ENCODE peak calls at places on chromosomes 12 and 14, in four cellular contexts. Y is breast epithelium, D is fibroblast of pulmonary artery, L is K562. N is an unnamed sample.

GRCh38 chr12:98243190-98243589 is 272.2 kb upstream of the TMPO start:
- DNase-seq in Y (no peak), D (no peak), L (no peak), N (no peak)

GRCh38 chr14:96016761-96017160 is 22.4 kb upstream of the C14orf132 start:
- DNase-seq in Y (no peak), D (no peak), L (no peak), N (peak)

GRCh38 chr12:119008691-119009221 is 27.4 kb downstream of the SRRM4 start:
- DNase-seq in Y (no peak), D (no peak), L (no peak), N (peak)

GRCh38 chr12:66304296-66304915 is 2.1 kb downstream of the HELB start:
- DNase-seq in Y (no peak), D (no peak), L (no peak), N (no peak)

GRCh38 chr12:116996648-116997047 is 85.9 kb downstream of the FBXW8 start:
- DNase-seq in Y (no peak), D (peak), L (no peak), N (no peak)

GRCh38 chr12:12689672-12690287 is 6.2 kb downstream of the GPR19 start:
- DNase-seq in Y (no peak), D (no peak), L (no peak), N (no peak)

GRCh38 chr12:805022-805632 is 52.7 kb downstream of the WNK1 start:
- DNase-seq in Y (no peak), D (no peak), L (no peak), N (no peak)

GRCh38 chr12:47739297-47739696 is 14.0 kb upstream of the ENDOU start:
- DNase-seq in Y (no peak), D (no peak), L (no peak), N (no peak)

GRCh38 chr12:100157427-100157821 is 14.8 kb upstream of the BLTP3B start:
- DNase-seq in Y (no peak), D (no peak), L (no peak), N (no peak)

GRCh38 chr12:12214635-12215131 is 52.2 kb downstream of the LRP6 start:
- DNase-seq in Y (no peak), D (peak), L (no peak), N (no peak)

GRCh38 chr12:93848453-93849120 is 171.4 kb downstream of the CRADD start:
- DNase-seq in Y (no peak), D (no peak), L (no peak), N (no peak)

GRCh38 chr14:101635238-101636080 is 74.2 kb downstream of the DIO3 start:
- DNase-seq in Y (no peak), D (no peak), L (no peak), N (no peak)
- TF ChIP-seq CTCF in Y (no peak), D (no peak), L (no peak), N (no peak)

DNA sequence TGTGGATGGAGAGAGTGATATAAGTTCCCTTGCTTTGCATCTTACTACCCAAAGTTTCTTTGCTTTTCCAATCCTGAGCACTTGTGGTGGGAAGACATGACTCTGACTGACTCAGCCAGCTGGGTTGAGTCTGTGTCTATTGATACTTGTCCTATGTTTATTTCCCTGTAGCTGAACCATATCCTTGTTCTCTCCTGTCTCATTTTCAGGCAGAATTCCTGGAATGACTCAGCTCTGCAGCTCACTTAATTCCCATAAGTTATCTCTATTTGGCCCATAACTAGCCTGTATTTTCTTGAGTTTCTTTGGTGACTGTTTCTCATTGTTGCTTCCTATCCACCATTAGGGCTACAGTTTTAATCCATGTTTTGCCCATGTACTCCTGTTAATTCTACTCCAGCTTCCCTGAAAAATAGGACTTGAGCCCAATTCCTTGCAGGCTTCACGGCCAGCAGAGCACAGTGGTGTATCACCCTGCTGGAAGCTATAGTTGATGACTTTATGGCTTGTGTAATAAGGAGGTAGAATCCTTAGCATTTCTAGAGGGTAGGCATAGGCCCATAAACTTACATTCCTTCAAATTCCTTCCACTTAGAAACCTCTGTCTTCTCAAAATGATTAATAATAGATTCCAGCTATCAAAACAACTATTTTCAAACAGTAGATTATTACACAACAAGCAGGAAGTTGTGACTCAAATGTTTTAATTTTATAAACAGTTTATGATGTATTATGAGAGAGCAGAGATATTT is 183.1 kb downstream of the TMTC3 start:
- DNase-seq in Y (no peak), D (peak), L (no peak), N (peak)
- TF ChIP-seq CTCF in Y (no peak), D (peak), L (no peak), N (peak)

GRCh38 chr12:80624986-80625530 is 82.4 kb upstream of the MYF6 start:
- DNase-seq in Y (no peak), D (no peak), L (no peak), N (no peak)
- TF ChIP-seq CTCF in Y (no peak), D (no peak), L (no peak), N (no peak)

GRCh38 chr14:100989924-100990323 is 86.4 kb upstream of the RTL1 start:
- DNase-seq in Y (no peak), D (no peak), L (no peak), N (no peak)

GRCh38 chr14:100988011-100988410 is 84.5 kb upstream of the RTL1 start:
- DNase-seq in Y (no peak), D (no peak), L (no peak), N (no peak)

GRCh38 chr14:100988956-100989355 is 85.4 kb upstream of the RTL1 start:
- DNase-seq in Y (no peak), D (no peak), L (no peak), N (no peak)

GRCh38 chr14:100983710-100984109 is 80.2 kb upstream of the RTL1 start:
- DNase-seq in Y (no peak), D (no peak), L (no peak), N (no peak)

GRCh38 chr14:100988411-100988900 is 84.9 kb upstream of the RTL1 start:
- DNase-seq in Y (no peak), D (no peak), L (no peak), N (no peak)
- TF ChIP-seq CTCF in Y (no peak), D (no peak), L (no peak), N (no peak)

GRCh38 chr14:63045612-63046320 is 508 bp upstream of the KCNH5 start:
- DNase-seq in Y (no peak), D (peak), L (no peak), N (peak)
- TF ChIP-seq CTCF in Y (no peak), D (no peak), L (no peak), N (no peak)

DNA sequence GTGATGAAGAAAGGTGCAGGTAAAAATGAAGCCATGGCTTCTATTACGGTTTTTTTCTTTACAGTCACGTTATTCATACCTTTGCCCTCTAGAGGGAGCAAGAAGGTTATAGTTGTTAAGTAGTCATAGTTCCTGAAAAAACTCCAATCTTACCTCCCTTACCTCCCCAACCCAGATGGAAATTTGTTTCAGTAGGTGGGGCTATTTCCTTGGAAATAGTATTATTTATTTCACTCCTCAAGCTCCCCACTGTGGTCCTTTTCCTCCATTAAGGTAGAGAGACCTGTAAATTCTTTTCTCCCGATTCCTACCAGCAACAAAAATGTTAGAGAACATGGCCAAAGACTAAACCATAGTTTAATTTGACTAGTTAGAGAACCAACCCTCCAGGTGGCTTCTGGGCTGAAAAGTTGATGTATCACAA is 43.4 kb downstream of the TMX1 start:
- DNase-seq in Y (no peak), D (peak), L (peak), N (peak)
- TF ChIP-seq CTCF in Y (peak), D (peak), L (peak), N (peak)

GRCh38 chr12:80186727-80187217 is 87.4 kb downstream of the OTOGL start:
- DNase-seq in Y (no peak), D (peak), L (peak), N (peak)

GRCh38 chr12:80190001-80190400 is 90.7 kb downstream of the OTOGL start:
- DNase-seq in Y (no peak), D (peak), L (no peak), N (peak)

GRCh38 chr12:80188566-80188965 is 89.2 kb downstream of the OTOGL start:
- DNase-seq in Y (no peak), D (no peak), L (no peak), N (no peak)

GRCh38 chr12:80189241-80189640 is 89.9 kb downstream of the OTOGL start:
- DNase-seq in Y (no peak), D (peak), L (no peak), N (peak)

DNA sequence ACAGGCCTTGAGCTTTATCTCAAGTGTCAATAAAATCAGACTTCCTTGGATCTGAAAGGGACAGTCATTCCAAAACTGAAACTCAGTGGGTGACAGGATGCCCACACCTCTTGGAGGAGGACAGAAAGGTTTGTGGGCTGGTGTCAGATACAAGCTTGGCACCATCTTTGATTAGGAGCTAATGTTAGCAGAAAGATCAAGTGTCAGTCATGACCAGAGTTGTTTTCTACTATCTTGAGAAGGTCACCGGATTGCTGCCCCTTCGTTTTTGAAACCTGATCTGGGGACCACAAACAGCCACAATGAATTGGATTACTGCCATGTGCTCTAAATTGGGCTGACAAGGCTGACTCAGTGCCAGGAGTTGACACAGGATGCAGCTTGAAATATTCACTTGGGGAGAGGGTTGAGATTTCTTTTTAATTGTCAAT is 88.3 kb downstream of the OTOGL start:
- DNase-seq in Y (no peak), D (peak), L (no peak), N (peak)
- TF ChIP-seq CTCF in Y (no peak), D (no peak), L (no peak), N (no peak)

DNA sequence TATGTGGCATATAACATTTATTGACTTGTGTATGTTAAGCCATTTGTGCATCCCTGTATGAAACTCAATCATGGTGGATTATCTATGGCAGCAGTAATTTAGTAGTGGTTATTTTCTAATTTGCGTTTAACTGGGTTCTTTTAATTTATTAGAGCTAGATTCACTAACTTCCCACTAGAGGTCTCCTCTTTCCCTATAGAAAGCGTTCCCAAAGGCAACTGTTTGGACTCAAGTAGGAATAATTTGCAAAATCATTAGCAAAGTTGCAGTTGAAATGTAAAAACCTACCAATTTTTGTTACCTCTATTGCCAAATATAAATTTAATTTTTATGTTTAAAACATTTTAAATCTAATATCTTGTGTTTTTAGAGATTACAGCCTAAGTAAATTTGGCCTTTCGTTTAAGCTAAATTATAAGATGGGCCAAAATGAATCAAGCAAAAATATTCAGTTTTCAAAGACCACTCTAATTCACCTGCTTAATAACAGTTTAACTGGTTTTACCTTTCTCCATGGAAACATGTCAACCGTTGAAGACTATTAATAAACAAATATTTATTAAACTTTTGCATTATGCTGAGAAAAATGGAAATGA is 6.0 kb downstream of the DMAC2L start:
- DNase-seq in Y (no peak), D (peak), L (no peak), N (peak)
- TF ChIP-seq CTCF in Y (peak), D (peak), L (peak), N (peak)

N was measured in cardiac muscle cell.